ENCODE peak calls at places on chromosomes 7 and 10, in seven cellular contexts. P is H54, Z is Peyer's patch, G is IMR-90, S is HCT116, A is heart left ventricle, D is H1. H is an unnamed sample.

GRCh38 chr10:107546239-107546638 is 381.7 kb upstream of the SORCS1 start:
- DNase-seq in P (no peak), Z (no peak), G (peak), S (no peak), A (no peak), D (no peak), H (no peak)

GRCh38 chr10:124254519-124254918 is 161.1 kb upstream of the CHST15 start:
- DNase-seq in P (no peak), Z (no peak), G (no peak), S (no peak), A (no peak), D (no peak), H (no peak)

GRCh38 chr10:85977642-85978041 is 389.0 kb downstream of the GRID1 start:
- DNase-seq in P (no peak), Z (no peak), G (no peak), S (no peak), A (no peak), D (no peak), H (no peak)

GRCh38 chr10:28220811-28221210 is 82.1 kb downstream of the MPP7 start:
- DNase-seq in P (no peak), Z (no peak), G (no peak), S (no peak), A (no peak), D (no peak), H (no peak)

GRCh38 chr10:35641430-35642015 is 573 bp downstream of the FZD8 start:
- DNase-seq in P (peak), Z (peak), G (peak), S (no peak), A (no peak), D (no peak), H (peak)

GRCh38 chr7:37899712-37900247 is 16.8 kb downstream of the SFRP4 start:
- DNase-seq in P (no peak), Z (no peak), G (no peak), S (no peak), A (no peak), D (no peak), H (no peak)

GRCh38 chr7:38178695-38179344 is 775 bp downstream of the STARD3NL start:
- DNase-seq in P (no peak), Z (no peak), G (peak), S (no peak), A (no peak), D (no peak), H (peak)

GRCh38 chr7:132009778-132010177 is 453.4 kb upstream of the PODXL start:
- DNase-seq in P (no peak), Z (no peak), G (no peak), S (no peak), A (no peak), D (no peak), H (no peak)

GRCh38 chr7:100632951-100633717 is 8.2 kb downstream of the TFR2 start:
- DNase-seq in P (no peak), Z (peak), G (peak), S (no peak), A (peak), D (no peak), H (peak)

GRCh38 chr10:5545778-5546710 is 21.3 kb downstream of the CALML3 start:
- DNase-seq in P (peak), Z (peak), G (peak), S (no peak), A (peak), D (no peak), H (no peak)
- TF ChIP-seq POLR2A in P (no peak), Z (no peak), G (no peak), S (no peak), A (no peak), D (no peak), H (no peak)

DNA sequence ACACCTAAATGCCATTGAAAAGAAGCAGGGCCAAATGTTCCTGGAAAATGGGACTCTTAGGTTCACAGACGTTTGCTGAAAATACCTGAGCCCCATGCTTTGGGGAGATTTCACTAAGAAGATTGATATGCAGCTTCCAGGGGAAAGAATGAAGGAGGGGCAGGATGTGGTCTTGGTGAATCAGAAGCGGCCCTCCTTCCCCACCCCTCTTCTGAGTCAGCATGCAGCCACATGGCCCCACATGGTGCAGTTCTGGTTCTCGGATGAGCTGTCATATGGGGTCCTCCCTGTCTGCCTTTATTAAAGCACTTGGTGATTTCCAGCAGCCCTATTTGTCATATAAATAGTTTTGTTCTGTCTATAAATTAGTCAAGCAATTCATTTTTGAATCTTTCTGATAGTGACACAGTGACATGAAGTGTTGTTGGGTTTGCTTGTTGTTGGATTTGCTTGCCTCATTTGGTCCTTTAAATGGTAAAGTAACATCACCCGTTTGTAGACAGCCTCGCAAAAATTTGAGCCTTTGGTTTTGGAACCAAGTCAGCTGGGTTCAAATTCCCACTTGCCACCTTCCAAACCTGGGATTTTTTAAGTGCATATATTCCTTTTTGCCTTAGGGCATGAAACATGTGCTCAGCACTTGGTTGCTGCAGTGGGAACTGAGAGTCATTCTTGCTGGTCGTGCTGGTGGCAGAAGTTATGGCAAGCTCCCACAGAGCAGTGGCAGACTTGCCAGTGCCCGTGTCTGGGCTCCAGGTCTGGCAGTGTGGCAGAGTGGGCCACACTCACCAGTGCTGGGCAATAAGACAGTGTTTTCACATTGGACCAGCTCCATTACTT is 68.1 kb upstream of the CDK6 start:
- DNase-seq in P (peak), Z (no peak), G (peak), S (peak), A (no peak), D (no peak), H (peak)
- TF ChIP-seq POLR2A in P (no peak), Z (no peak), G (no peak), S (no peak), A (no peak), D (no peak), H (no peak)

DNA sequence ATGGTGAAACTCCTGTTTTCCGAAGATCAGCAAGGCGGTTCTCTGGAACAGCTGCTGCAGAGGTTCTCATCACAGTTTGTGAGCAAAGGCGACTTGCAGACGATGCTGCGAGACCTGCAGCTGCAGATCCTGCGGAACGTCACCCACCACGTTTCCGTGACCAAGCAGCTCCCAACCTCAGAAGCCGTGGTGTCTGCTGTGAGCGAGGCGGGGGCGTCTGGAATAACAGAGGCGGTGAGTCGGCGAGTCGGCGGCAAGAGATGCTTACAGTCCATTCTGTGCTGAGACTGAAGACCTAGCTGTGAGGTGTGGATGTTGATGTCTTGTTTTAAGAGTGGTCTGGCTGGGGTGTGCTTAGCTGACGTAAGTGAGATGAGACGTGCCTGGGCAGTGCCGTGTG is 16.2 kb upstream of the GET4 start:
- DNase-seq in P (no peak), Z (no peak), G (no peak), S (no peak), A (no peak), D (no peak), H (no peak)
- TF ChIP-seq POLR2A in P (no peak), Z (no peak), G (no peak), S (no peak), A (no peak), D (no peak), H (no peak)

DNA sequence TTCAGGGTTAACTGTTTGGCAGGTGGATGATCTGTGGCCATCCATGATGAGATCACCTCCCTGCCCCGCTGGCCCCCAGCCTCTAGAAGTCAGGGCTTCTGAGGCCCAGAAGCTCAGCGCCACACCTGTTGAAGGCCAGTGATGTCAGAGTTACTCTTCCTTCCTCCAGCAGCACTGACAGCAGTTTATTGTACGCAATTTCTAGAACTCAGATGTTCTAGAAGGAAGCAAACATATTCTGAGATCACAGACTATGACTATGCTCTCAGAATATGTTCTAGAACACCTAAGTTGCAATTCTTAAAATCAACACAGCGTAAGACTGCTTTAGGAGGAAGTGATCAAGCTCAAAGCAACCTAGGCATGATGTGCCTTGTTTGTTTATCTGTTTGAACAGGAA is 196.3 kb upstream of the KLF14 start:
- DNase-seq in P (no peak), Z (no peak), G (peak), S (no peak), A (no peak), D (no peak), H (no peak)
- TF ChIP-seq POLR2A in P (no peak), Z (no peak), G (no peak), S (no peak), A (no peak), D (no peak), H (no peak)

GRCh38 chr10:119412831-119413737 is 129.4 kb downstream of the RGS10 start:
- DNase-seq in P (no peak), Z (no peak), G (peak), S (no peak), A (peak), D (no peak), H (no peak)

GRCh38 chr10:119412244-119412750 is 130.2 kb downstream of the RGS10 start:
- DNase-seq in P (no peak), Z (no peak), G (peak), S (no peak), A (peak), D (no peak), H (no peak)

GRCh38 chr10:119415536-119416527 is 126.7 kb downstream of the RGS10 start:
- DNase-seq in P (no peak), Z (no peak), G (no peak), S (no peak), A (peak), D (no peak), H (no peak)

GRCh38 chr10:119415121-119415520 is 127.4 kb downstream of the RGS10 start:
- DNase-seq in P (no peak), Z (no peak), G (no peak), S (no peak), A (peak), D (no peak), H (no peak)

DNA sequence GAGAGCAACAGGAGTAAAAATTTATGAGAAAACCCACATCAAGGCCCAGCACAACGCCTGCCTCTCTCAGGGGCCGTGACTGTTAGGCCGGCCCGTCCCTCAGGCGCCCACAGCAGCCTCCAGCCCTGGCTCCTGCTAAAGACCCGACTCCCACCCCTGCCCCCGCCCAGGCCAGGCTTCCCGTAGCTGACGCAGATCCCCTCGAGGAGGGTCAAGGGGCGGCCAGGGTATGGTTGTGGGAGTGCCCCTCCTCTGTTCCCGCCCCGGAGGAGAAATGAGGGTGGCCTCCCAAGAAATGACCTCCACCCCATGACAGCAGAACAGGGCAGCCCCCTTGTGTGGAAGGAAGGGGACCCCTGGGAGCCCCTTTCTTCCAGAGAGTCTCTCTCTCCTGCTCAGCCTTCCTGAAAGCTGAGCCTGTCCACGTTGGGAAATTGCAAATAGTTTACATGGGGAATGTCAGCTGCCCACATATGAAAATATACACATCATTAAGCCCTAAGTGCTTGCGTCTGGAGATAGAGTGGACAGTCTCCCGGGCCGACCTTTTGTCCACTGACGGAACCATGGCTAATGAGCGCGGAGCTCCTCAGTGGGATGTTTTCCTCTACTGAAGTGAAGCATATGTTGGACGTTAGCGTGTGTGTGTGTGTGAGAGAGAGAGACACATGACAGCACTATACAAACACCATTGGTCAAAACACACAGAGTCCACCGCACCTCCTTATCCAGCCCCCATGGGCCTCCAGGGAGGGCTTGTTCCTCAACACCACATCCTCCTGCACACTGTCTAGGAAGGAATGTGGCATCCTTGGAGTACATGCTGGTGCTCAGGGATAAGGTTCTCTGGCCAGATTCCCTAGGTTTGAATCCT is 128.5 kb downstream of the RGS10 start:
- DNase-seq in P (no peak), Z (no peak), G (peak), S (no peak), A (peak), D (no peak), H (no peak)
- TF ChIP-seq POLR2A in P (no peak), Z (no peak), G (peak), S (no peak), A (no peak), D (no peak), H (no peak)